ENCODE peak calls at places on chromosomes 1 and 21, in eight cellular contexts. E is activated T-cell treated with anti-CD3 and anti-CD28 coated beads, Interleukin-2, amount 50 U/mL, for 72 hours; J is lower lobe of right lung; U is NCI-H1092; G is iPS DF 19.7; V is sciatic nerve; T is trophoblast cell; P is stimulated activated CD8-positive, alpha-beta memory T cell treated with anti-CD3 and anti-CD28 coated beads, Interleukin-7, amount 100 ng/mL, for 1 hour. A is an unnamed sample.

GRCh38 chr1:241611063-241611462 is 29.1 kb downstream of the CHML start:
- DNase-seq in U (peak), P (no peak), E (no peak), V (no peak), T (peak), J (no peak), G (peak), A (peak)

GRCh38 chr1:21901986-21902377 is 35.1 kb downstream of the HSPG2 start:
- DNase-seq in T (no peak), J (no peak), G (no peak), P (no peak), E (no peak), V (no peak), U (no peak), A (no peak)

GRCh38 chr1:228515200-228515834 is 28.1 kb downstream of the RNF187 start:
- DNase-seq in E (peak), G (no peak), U (no peak), J (no peak), T (peak), V (peak), P (no peak), A (no peak)

GRCh38 chr1:62685431-62685859 is 2.7 kb downstream of the DOCK7 start:
- DNase-seq in J (no peak), T (peak), V (no peak), E (no peak), G (no peak), U (no peak), P (no peak), A (no peak)

GRCh38 chr1:72357411-72357810 is 75.1 kb upstream of the NEGR1 start:
- DNase-seq in G (no peak), U (no peak), V (no peak), J (no peak), E (no peak), T (no peak), P (no peak), A (no peak)

GRCh38 chr1:52296345-52296744 is 69.7 kb downstream of the CC2D1B start:
- DNase-seq in V (no peak), P (no peak), E (no peak), J (no peak), T (peak), U (peak), G (no peak), A (peak)

GRCh38 chr1:186536272-186536905 is 75.5 kb upstream of the PDC start:
- DNase-seq in E (no peak), J (no peak), V (no peak), U (no peak), P (no peak), G (no peak), T (no peak), A (no peak)

GRCh38 chr21:32372755-32373154 is 20.1 kb downstream of the URB1 start:
- DNase-seq in T (no peak), G (no peak), J (no peak), U (no peak), V (no peak), P (no peak), E (no peak), A (no peak)

GRCh38 chr1:106480629-106481028 is 575.8 kb upstream of the PRMT6 start:
- DNase-seq in U (no peak), E (no peak), T (no peak), G (no peak), J (no peak), P (no peak), V (no peak), A (no peak)

GRCh38 chr1:78483903-78484302 is 6.9 kb upstream of the PTGFR start:
- DNase-seq in V (no peak), T (no peak), P (no peak), J (no peak), E (no peak), G (no peak), U (no peak), A (no peak)

GRCh38 chr1:67338642-67339041 is 31.0 kb downstream of the IL12RB2 start:
- DNase-seq in U (no peak), P (no peak), G (no peak), V (no peak), J (no peak), E (peak), T (peak), A (no peak)

GRCh38 chr1:202553560-202554038 is 156.7 kb downstream of the SYT2 start:
- DNase-seq in V (no peak), U (no peak), G (no peak), J (no peak), E (no peak), P (no peak), T (no peak), A (no peak)

GRCh38 chr1:89363196-89363595 is 663 bp upstream of the GBP6 start:
- DNase-seq in T (peak), U (no peak), G (no peak), V (no peak), E (peak), J (no peak), P (no peak), A (no peak)

A was measured in DMS 273 treated with DMSO at 0.1 percent for 48 hours.